ENCODE peak calls at places on chromosomes 5 and 9, in four cellular contexts. M is heart right ventricle; T is naive thymus-derived CD4-positive, alpha-beta T cell; A is AG10803. G is an unnamed sample.

GRCh38 chr5:174733091-174733690 is 8.8 kb downstream of the MSX2 start:
- DNase-seq in M (no peak), T (no peak), A (no peak), G (no peak)

GRCh38 chr5:126384985-126385384 is 38.2 kb upstream of the GRAMD2B start:
- DNase-seq in M (no peak), T (no peak), A (peak), G (no peak)

GRCh38 chr5:159975462-159976019 is 33.4 kb upstream of the TTC1 start:
- DNase-seq in M (peak), T (no peak), A (peak), G (no peak)

GRCh38 chr9:91196103-91196761 is 165.5 kb downstream of the AUH start:
- DNase-seq in M (no peak), T (no peak), A (no peak), G (no peak)

GRCh38 chr5:10891193-10891592 is 130.2 kb upstream of the DAP start:
- DNase-seq in M (no peak), T (no peak), A (no peak), G (no peak)

GRCh38 chr5:108382784-108383358 is 973 bp upstream of the FBXL17 start:
- DNase-seq in M (no peak), T (peak), A (peak), G (no peak)

GRCh38 chr5:142396436-142396835 is 71.6 kb upstream of the SPRY4 start:
- DNase-seq in M (no peak), T (no peak), A (no peak), G (no peak)

GRCh38 chr5:96876292-96876850 is at the start of gene ERAP2:
- DNase-seq in M (no peak), T (peak), A (peak), G (no peak)

GRCh38 chr5:7488734-7489133 is 92.8 kb downstream of the ADCY2 start:
- DNase-seq in M (no peak), T (no peak), A (no peak), G (no peak)

GRCh38 chr5:5271606-5272321 is 131.6 kb downstream of the ADAMTS16 start:
- DNase-seq in M (no peak), T (no peak), A (peak), G (no peak)

GRCh38 chr9:28762167-28762566 is 1188.9 kb upstream of the C9orf72 start:
- DNase-seq in M (no peak), T (no peak), A (no peak), G (no peak)

GRCh38 chr9:133188006-133188842 is 20.8 kb downstream of the OBP2B start:
- DNase-seq in M (no peak), T (no peak), A (no peak), G (no peak)

GRCh38 chr5:138832218-138832617 is 42.9 kb downstream of the LRRTM2 start:
- DNase-seq in M (no peak), T (no peak), A (peak), G (no peak)

GRCh38 chr5:139710370-139711066 is 62.4 kb downstream of the CXXC5 start:
- DNase-seq in M (peak), T (peak), A (peak), G (no peak)

GRCh38 chr5:147303251-147303650 is 68.4 kb downstream of the STK32A start:
- DNase-seq in M (no peak), T (no peak), A (peak), G (no peak)

GRCh38 chr5:150131461-150131860 is 24.2 kb downstream of the PDGFRB start:
- DNase-seq in M (no peak), T (no peak), A (peak), G (no peak)

GRCh38 chr5:17257705-17258273 is 40.4 kb downstream of the BASP1 start:
- DNase-seq in M (no peak), T (no peak), A (no peak), G (peak)

GRCh38 chr9:116313638-116314037 is 160.0 kb downstream of the PAPPA start:
- DNase-seq in M (no peak), T (no peak), A (no peak), G (no peak)

GRCh38 chr9:137163805-137164204 is 6.0 kb downstream of the LRRC26 start:
- DNase-seq in M (no peak), T (no peak), A (no peak), G (no peak)
- H3K4me3 ChIP-seq in M (no peak), T (no peak), A (no peak), G (no peak)

DNA sequence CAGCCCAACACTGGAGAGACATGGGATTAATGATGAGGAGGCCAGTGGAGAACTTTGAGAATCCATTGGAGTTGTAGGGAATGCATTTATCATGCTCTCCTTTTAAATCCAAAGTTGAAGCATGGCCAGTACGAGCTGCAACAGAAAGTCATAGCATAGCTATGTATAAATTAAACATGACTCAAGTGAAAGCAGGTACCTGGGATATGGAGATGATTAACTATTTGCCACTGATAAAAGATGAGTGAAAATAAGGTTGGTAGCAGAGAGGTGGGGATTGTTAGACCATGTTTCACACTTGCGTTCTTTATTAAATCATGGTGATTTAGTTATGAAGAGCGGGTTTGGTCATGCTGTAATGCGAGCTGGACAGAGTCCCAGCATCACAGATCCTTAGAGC is 189.6 kb downstream of the ARHGEF28 start:
- DNase-seq in M (no peak), T (no peak), A (no peak), G (no peak)
- H3K4me3 ChIP-seq in M (no peak), T (no peak), A (no peak), G (no peak)

DNA sequence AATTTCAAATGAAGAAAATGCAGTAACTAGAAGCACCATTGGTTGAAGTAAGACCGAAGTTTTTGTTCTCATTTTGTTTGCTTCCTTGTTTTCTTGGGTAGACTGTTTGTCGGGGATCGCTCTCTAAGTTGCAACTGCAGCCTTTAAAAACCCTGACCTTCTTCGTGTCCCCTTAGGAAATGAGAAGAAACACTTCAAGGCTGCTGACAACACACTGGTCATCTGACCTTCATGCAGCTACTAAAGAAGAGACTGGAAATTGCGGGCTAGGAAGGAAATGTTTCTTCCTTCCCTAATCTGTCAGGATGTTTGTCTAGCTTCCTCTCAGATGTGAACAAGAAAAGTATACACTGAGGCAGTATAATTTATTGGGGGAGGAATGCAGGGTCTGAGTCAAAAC is 50.7 kb upstream of the CHSY3 start:
- DNase-seq in M (no peak), T (no peak), A (no peak), G (no peak)
- H3K4me3 ChIP-seq in M (no peak), T (no peak), A (no peak), G (no peak)

DNA sequence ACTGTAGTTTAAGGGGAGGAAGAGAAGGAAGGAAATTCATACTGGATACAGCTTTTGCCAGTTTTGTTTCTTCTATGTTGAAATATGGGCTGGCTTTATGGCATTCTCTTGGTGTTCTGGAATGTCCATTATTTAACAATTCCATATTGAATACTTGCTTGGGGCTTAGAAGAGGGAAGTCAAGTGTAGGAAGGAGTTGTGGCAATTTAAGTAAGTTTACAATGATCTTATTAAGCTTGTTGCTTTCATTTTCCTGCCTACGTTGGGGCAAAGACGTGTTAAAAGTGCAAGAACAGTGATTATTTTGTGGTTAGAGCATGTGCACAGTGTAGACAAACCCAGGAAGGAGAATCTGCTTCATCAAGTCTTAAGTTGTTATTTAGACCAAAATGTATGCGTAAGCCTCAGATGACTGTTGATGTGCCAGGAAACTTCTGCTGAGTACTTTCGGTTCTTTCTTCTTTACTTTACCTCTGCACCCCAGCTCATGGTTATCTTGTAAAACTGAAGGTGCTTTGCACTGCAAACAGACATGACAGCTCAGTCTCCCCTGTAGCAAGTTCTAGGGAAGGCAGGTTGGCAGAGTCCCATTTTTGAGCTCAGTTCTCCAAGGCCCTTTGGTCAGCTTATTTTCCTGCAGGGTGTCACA is 75.8 kb downstream of the F2RL2 start:
- DNase-seq in M (no peak), T (peak), A (no peak), G (peak)
- H3K4me3 ChIP-seq in M (no peak), T (peak), A (no peak), G (peak)

GRCh38 chr5:122434547-122434946 is 122.5 kb downstream of the SNCAIP start:
- DNase-seq in M (no peak), T (no peak), A (no peak), G (no peak)
- H3K4me3 ChIP-seq in M (no peak), T (no peak), A (no peak), G (no peak)

DNA sequence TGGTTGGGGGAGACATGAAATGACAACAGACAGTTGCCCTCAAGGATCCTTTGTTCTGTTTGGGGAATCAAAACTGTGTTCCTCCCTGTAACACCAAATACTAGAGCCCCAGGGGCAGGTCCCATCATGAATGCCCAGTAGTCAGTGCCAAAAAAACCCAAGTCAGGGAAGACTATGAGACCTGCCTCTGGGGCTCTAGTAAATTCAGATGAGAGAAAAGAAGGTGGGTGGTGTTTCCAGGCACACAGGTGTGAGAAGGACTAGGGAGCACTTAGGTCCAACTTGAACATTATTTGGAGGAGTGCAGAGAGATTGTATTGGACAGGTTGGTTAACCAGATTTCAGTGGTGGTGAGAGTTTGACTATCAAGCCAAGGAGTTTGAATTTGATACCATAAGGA is 51.9 kb downstream of the SLC22A5 start:
- DNase-seq in M (no peak), T (no peak), A (no peak), G (no peak)
- H3K4me3 ChIP-seq in M (no peak), T (peak), A (no peak), G (no peak)

DNA sequence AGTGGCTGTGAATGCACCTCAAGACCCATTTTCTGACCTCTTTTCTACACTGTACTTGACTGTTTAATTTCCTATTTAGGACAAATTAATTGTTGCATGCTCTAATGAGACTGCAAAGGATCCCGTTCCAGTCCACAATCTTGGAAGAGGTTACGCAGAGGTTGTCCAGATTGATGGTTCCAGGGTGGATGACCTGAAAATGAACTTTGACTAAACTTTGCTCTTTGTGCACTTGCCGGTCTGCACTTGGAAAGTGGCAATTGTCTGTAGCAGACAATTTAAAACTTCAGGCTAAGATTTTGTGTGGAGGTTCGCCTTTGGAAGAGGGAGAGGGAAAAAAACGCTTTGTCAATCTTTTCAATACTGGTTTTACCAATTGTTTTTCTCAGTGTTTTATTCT is 267.8 kb downstream of the TMEM161B start:
- DNase-seq in M (no peak), T (no peak), A (no peak), G (no peak)
- H3K4me3 ChIP-seq in M (no peak), T (no peak), A (no peak), G (no peak)

GRCh38 chr5:143399616-143400540 is 3.6 kb downstream of the NR3C1 start:
- DNase-seq in M (no peak), T (no peak), A (no peak), G (no peak)
- H3K4me3 ChIP-seq in M (peak), T (peak), A (peak), G (peak)

G was measured in GM12864.